ENCODE peak calls at places on chromosomes 5 and 9, in eight cellular contexts. I is AG04450; M is lower lobe of right lung; E is neural crest cell; H is endodermal cell; A is fibroblast of pulmonary artery; K is BE2C; B is CD8-positive, alpha-beta T cell. U is an unnamed sample.

GRCh38 chr5:74391410-74391809 is 249.1 kb downstream of the ENC1 start:
- DNase-seq in I (peak), M (no peak), E (no peak), H (no peak), A (no peak), K (no peak), B (no peak), U (no peak)

GRCh38 chr5:159181152-159181551 is 28.2 kb downstream of the RNF145 start:
- DNase-seq in I (no peak), M (no peak), E (no peak), H (no peak), A (no peak), K (no peak), B (no peak), U (no peak)

GRCh38 chr5:74028406-74028805 is 402.4 kb downstream of the ARHGEF28 start:
- DNase-seq in I (no peak), M (no peak), E (no peak), H (no peak), A (no peak), K (no peak), B (no peak), U (no peak)

GRCh38 chr5:134106991-134107701 is 7.3 kb upstream of the TCF7 start:
- DNase-seq in I (no peak), M (no peak), E (no peak), H (no peak), A (no peak), K (peak), B (no peak), U (no peak)

GRCh38 chr9:123327697-123328100 is 28.3 kb upstream of the CRB2 start:
- DNase-seq in I (no peak), M (peak), E (no peak), H (no peak), A (no peak), K (no peak), B (no peak), U (no peak)

GRCh38 chr5:95709967-95710650 is 21.0 kb upstream of the RHOBTB3 start:
- DNase-seq in I (no peak), M (no peak), E (no peak), H (peak), A (peak), K (peak), B (no peak), U (no peak)

GRCh38 chr5:153489611-153490010 is 859 bp upstream of the GRIA1 start:
- DNase-seq in I (no peak), M (no peak), E (no peak), H (no peak), A (no peak), K (no peak), B (no peak), U (no peak)

GRCh38 chr9:4297795-4298254 is 2.0 kb downstream of the GLIS3 start:
- DNase-seq in I (no peak), M (peak), E (peak), H (peak), A (peak), K (no peak), B (peak), U (no peak)

GRCh38 chr5:39717186-39717897 is 292.6 kb upstream of the DAB2 start:
- DNase-seq in I (no peak), M (no peak), E (no peak), H (no peak), A (peak), K (no peak), B (no peak), U (no peak)

GRCh38 chr5:39835371-39835770 is 410.6 kb upstream of the DAB2 start:
- DNase-seq in I (no peak), M (no peak), E (no peak), H (no peak), A (no peak), K (no peak), B (no peak), U (no peak)

GRCh38 chr5:179336126-179336870 is 9.0 kb downstream of the ADAMTS2 start:
- DNase-seq in I (no peak), M (peak), E (no peak), H (no peak), A (no peak), K (no peak), B (no peak), U (no peak)

GRCh38 chr5:169161022-169161680 is 139.8 kb downstream of the SLIT3 start:
- DNase-seq in I (peak), M (no peak), E (no peak), H (peak), A (peak), K (no peak), B (no peak), U (no peak)

GRCh38 chr5:54996476-54996875 is 11.1 kb upstream of the ESM1 start:
- DNase-seq in I (no peak), M (no peak), E (no peak), H (no peak), A (peak), K (no peak), B (no peak), U (no peak)

GRCh38 chr9:97046228-97046627 is 7.3 kb upstream of the CTSV start:
- DNase-seq in I (no peak), M (peak), E (no peak), H (peak), A (no peak), K (no peak), B (no peak), U (no peak)

GRCh38 chr9:29203216-29203930 is 1630.1 kb upstream of the C9orf72 start:
- DNase-seq in I (no peak), M (no peak), E (no peak), H (no peak), A (no peak), K (no peak), B (no peak), U (no peak)
- TF ChIP-seq CTCF in I (no peak), M (no peak), E (no peak), H (no peak), A (no peak), K (no peak), B (no peak), U (no peak)

DNA sequence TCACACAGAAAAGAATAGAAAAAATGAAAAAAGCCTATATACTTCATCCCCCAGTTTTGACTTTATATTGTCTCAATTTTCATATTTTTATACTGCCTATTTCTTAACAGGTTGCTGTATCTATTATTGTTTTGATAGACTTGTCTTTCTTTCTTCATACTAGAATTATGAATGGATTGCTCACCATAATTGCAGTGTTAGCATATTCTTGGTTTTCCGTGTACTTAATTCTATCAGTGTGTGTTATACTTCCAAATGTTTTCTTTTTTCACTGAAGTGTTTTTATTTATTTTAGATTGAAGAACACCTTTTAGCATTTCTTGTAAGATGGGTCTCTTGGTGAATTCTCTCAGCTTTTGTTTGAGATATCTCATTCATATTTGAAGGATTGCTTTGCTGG is 38.7 kb downstream of the MTRR start:
- DNase-seq in I (no peak), M (no peak), E (no peak), H (no peak), A (no peak), K (no peak), B (no peak), U (no peak)
- TF ChIP-seq CTCF in I (no peak), M (no peak), E (no peak), H (no peak), A (no peak), K (no peak), B (no peak), U (no peak)

GRCh38 chr5:30804739-30805313 is 388.7 kb upstream of the CDH6 start:
- DNase-seq in I (peak), M (no peak), E (no peak), H (peak), A (peak), K (peak), B (no peak), U (no peak)
- TF ChIP-seq CTCF in I (peak), M (no peak), E (peak), H (peak), A (peak), K (peak), B (no peak), U (no peak)

GRCh38 chr5:10365800-10366199 is 12.3 kb downstream of the MARCHF6 start:
- DNase-seq in I (no peak), M (no peak), E (no peak), H (no peak), A (no peak), K (no peak), B (no peak), U (no peak)

GRCh38 chr5:10367586-10367985 is 14.1 kb downstream of the MARCHF6 start:
- DNase-seq in I (no peak), M (no peak), E (no peak), H (no peak), A (no peak), K (no peak), B (no peak), U (no peak)

GRCh38 chr5:10363519-10364185 is 10.2 kb downstream of the MARCHF6 start:
- DNase-seq in I (no peak), M (no peak), E (no peak), H (no peak), A (no peak), K (no peak), B (no peak), U (no peak)

GRCh38 chr5:10366310-10367297 is 13.1 kb downstream of the MARCHF6 start:
- DNase-seq in I (no peak), M (no peak), E (no peak), H (no peak), A (peak), K (no peak), B (no peak), U (no peak)

GRCh38 chr5:10364186-10364689 is 10.7 kb downstream of the MARCHF6 start:
- DNase-seq in I (no peak), M (no peak), E (no peak), H (no peak), A (no peak), K (no peak), B (no peak), U (no peak)
- TF ChIP-seq CTCF in I (no peak), M (peak), E (peak), H (peak), A (no peak), K (peak), B (no peak), U (peak)

GRCh38 chr5:132426525-132427138 is 57.1 kb downstream of the SLC22A5 start:
- DNase-seq in I (peak), M (peak), E (no peak), H (peak), A (peak), K (peak), B (peak), U (peak)
- TF ChIP-seq CTCF in I (peak), M (peak), E (no peak), H (peak), A (peak), K (peak), B (no peak), U (peak)

GRCh38 chr9:71765693-71766092 is 2.6 kb downstream of the CEMIP2 start:
- DNase-seq in I (no peak), M (no peak), E (no peak), H (no peak), A (peak), K (no peak), B (no peak), U (no peak)

GRCh38 chr9:71766663-71767062 is 1.6 kb downstream of the CEMIP2 start:
- DNase-seq in I (no peak), M (no peak), E (no peak), H (no peak), A (no peak), K (no peak), B (no peak), U (no peak)

GRCh38 chr9:71769175-71770165 is 1.2 kb upstream of the CEMIP2 start:
- DNase-seq in I (no peak), M (peak), E (peak), H (peak), A (peak), K (peak), B (peak), U (no peak)

GRCh38 chr9:71767421-71768321 is 642 bp downstream of the CEMIP2 start:
- DNase-seq in I (no peak), M (peak), E (peak), H (peak), A (peak), K (peak), B (no peak), U (no peak)

GRCh38 chr9:71768388-71769174 is at the start of gene CEMIP2:
- DNase-seq in I (peak), M (peak), E (peak), H (peak), A (peak), K (peak), B (peak), U (no peak)
- TF ChIP-seq CTCF in I (peak), M (peak), E (peak), H (peak), A (no peak), K (peak), B (peak), U (peak)

DNA sequence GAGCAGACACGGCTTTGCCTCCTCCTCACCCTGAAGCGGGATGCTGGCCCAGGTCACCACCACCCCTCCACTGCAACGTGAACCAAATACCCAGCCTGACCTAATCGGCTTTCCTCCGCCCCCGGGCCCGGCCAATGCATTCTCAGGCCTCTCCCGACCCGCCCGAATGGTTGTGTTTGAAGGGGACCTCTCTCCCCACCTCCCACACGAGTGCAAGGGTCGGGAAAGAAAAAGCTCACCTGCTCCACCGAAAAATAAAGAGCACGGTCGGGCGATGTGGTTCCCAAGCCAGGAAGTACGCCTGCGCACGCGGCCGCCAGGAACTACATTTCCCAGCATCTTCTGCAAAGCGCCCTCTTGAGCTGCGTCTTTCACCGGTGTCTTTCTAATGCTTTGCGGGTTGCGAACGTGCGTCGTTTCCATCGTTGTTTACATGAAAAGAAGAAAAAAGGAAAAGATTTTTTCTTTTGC is at the start of gene ZNF883:
- DNase-seq in I (no peak), M (peak), E (peak), H (peak), A (peak), K (peak), B (peak), U (no peak)
- TF ChIP-seq CTCF in I (peak), M (no peak), E (no peak), H (peak), A (peak), K (peak), B (no peak), U (no peak)